ENCODE peak calls at places on chromosomes 13 and 19, in four cellular contexts. W is BJ, H is foreskin keratinocyte, D is IMR-90. Y is an unnamed sample.

GRCh38 chr19:5292453-5292842 is 48.2 kb downstream of the PTPRS start:
- DNase-seq in D (peak; percentile 23), W (no peak), H (no peak), Y (no peak)

GRCh38 chr13:76965759-76966421 is 17.6 kb downstream of the ACOD1 start:
- DNase-seq in D (peak; percentile 61), H (no peak), W (peak; percentile 44), Y (peak; percentile 58)

GRCh38 chr13:98664924-98665637 is 87.4 kb downstream of the SLC15A1 start:
- DNase-seq in W (no peak), D (no peak), H (no peak), Y (no peak)

GRCh38 chr13:48311223-48311622 is 7.7 kb downstream of the RB1 start:
- DNase-seq in D (no peak), H (no peak), W (no peak), Y (peak; percentile 59)

GRCh38 chr13:53953205-53953604 is 924.6 kb downstream of the OLFM4 start:
- DNase-seq in D (no peak), H (no peak), W (no peak), Y (no peak)

GRCh38 chr19:10289836-10290438 is at the start of gene ICAM5:
- DNase-seq in W (no peak), D (peak; percentile 42), H (no peak), Y (peak; percentile 27)

GRCh38 chr13:40666905-40667621 is 622 bp upstream of the FOXO1 start:
- DNase-seq in H (no peak), D (no peak), W (no peak), Y (no peak)

GRCh38 chr13:48199404-48199991 is 33.5 kb upstream of the ITM2B start:
- DNase-seq in W (no peak), H (no peak), D (no peak), Y (no peak)

GRCh38 chr19:50695251-50696064 is 24.1 kb downstream of the SHANK1 start:
- DNase-seq in H (no peak), W (no peak), D (no peak), Y (no peak)

GRCh38 chr13:59318320-59318930 is 845.3 kb downstream of the DIAPH3 start:
- DNase-seq in D (peak; percentile 46), W (no peak), H (peak; percentile 7), Y (peak; percentile 43)

GRCh38 chr19:49128545-49129237 is 9.3 kb downstream of the PPFIA3 start:
- DNase-seq in D (no peak), W (no peak), H (no peak), Y (no peak)

GRCh38 chr19:37683520-37683919 is 28.3 kb upstream of the ZFP30 start:
- DNase-seq in W (no peak), D (no peak), H (no peak), Y (no peak)

GRCh38 chr13:50366488-50367174 is 351.4 kb downstream of the KCNRG start:
- DNase-seq in H (no peak), D (no peak), W (no peak), Y (no peak)

GRCh38 chr19:925912-926594 is at the start of gene ARID3A:
- DNase-seq in D (no peak), W (no peak), H (no peak), Y (no peak)

GRCh38 chr19:42207767-42208259 is 9.7 kb downstream of the DEDD2 start:
- DNase-seq in W (no peak), D (peak; percentile 89), H (peak; percentile 54), Y (peak; percentile 83)

GRCh38 chr19:10478903-10479384 is 24.2 kb downstream of the KEAP1 start:
- DNase-seq in D (peak; percentile 82), H (no peak), W (peak; percentile 62), Y (peak; percentile 80)

DNA sequence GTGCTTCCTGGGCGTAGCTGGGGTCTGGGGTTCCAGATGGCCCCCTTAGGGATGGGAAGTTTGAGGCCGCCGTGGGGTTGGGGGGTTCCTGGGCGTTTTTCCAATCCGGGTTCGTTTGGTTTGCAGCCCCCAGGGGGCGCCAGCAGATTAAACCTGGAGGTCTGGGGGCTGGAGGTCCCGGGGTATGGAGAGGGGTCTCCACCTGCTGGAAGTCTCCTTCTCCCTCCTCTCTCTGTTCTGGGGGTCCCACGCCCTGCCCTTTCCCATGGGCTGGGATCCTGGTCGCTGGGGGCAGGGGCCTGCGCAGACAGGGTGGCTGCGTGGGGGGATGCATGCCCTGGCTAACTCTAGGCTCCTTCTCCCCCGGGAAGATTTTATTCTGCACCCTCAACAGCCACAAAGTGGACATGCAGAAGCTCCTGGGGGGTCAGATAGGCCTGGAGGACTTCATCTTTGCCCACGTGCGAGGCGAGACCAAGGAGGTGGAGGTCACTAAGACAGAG is 897 bp downstream of the GIPC3 start:
- DNase-seq in W (no peak), H (no peak), D (no peak), Y (no peak)
- H3K27me3 ChIP-seq in W (peaks cover 1% of the 10 kb centered on the region), H (peaks cover 48% of the 10 kb centered on the region), D (peaks cover 11% of the 10 kb centered on the region), Y (no peaks in the 10 kb centered on the region)

GRCh38 chr13:83879431-83880171 is 2.7 kb downstream of the SLITRK1 start:
- DNase-seq in D (no peak), H (no peak), W (no peak), Y (no peak)

GRCh38 chr13:83880275-83881027 is 1.8 kb downstream of the SLITRK1 start:
- DNase-seq in H (no peak), D (no peak), W (no peak), Y (no peak)

GRCh38 chr13:83876546-83876945 is 5.7 kb downstream of the SLITRK1 start:
- DNase-seq in D (no peak), H (no peak), W (no peak), Y (no peak)

GRCh38 chr13:83878691-83879410 is 3.4 kb downstream of the SLITRK1 start:
- DNase-seq in D (no peak), H (no peak), W (no peak), Y (no peak)

GRCh38 chr13:83877901-83878300 is 4.4 kb downstream of the SLITRK1 start:
- DNase-seq in H (no peak), D (no peak), W (no peak), Y (no peak)
- H3K27me3 ChIP-seq in H (peaks cover 49% of the 10 kb centered on the region), D (peaks cover 17% of the 10 kb centered on the region), W (peaks cover 5% of the 10 kb centered on the region), Y (peaks cover 32% of the 10 kb centered on the region)

GRCh38 chr19:13920940-13921744 is 15.1 kb downstream of the CC2D1A start:
- DNase-seq in W (no peak), D (peak; percentile 44), H (no peak), Y (peak; percentile 53)
- H3K27me3 ChIP-seq in W (no peaks in the 10 kb centered on the region), D (no peaks in the 10 kb centered on the region), H (no peaks in the 10 kb centered on the region), Y (no peaks in the 10 kb centered on the region)

GRCh38 chr13:20145521-20145920 is 15.3 kb downstream of the GJA3 start:
- DNase-seq in H (no peak), D (no peak), W (no peak), Y (no peak)
- H3K27me3 ChIP-seq in H (peaks cover 71% of the 10 kb centered on the region), D (peaks cover 19% of the 10 kb centered on the region), W (peaks cover 38% of the 10 kb centered on the region), Y (peaks cover 7% of the 10 kb centered on the region)

GRCh38 chr13:27820524-27821482 is 28.5 kb downstream of the GSX1 start:
- DNase-seq in W (no peak), H (no peak), D (no peak), Y (no peak)
- H3K27me3 ChIP-seq in W (peaks cover 13% of the 10 kb centered on the region), H (peaks cover 88% of the 10 kb centered on the region), D (peaks cover 40% of the 10 kb centered on the region), Y (peaks cover 36% of the 10 kb centered on the region)

Y was measured in bronchial epithelial cell.